ENCODE peak calls at places on chromosomes 7 and 10, in six cellular contexts. Z, B, G, O, S and X are unnamed samples.

GRCh38 chr10:122147731-122148130 is 123.4 kb upstream of the BTBD16 start:
- DNase-seq in B (no peak), G (no peak), S (no peak), Z (no peak), O (no peak), X (no peak)

GRCh38 chr7:128830231-128831177 is at the start of gene FLNC:
- DNase-seq in Z (no peak), B (peak), O (no peak), S (peak), G (peak), X (no peak)

GRCh38 chr7:66500087-66500486 is 128.6 kb upstream of the KCTD7 start:
- DNase-seq in G (no peak), B (no peak), O (no peak), Z (no peak), S (no peak), X (no peak)

GRCh38 chr7:28483868-28484267 is 71.5 kb downstream of the CREB5 start:
- DNase-seq in B (no peak), S (no peak), Z (no peak), O (no peak), G (no peak), X (no peak)

GRCh38 chr7:90238017-90238416 is 7.0 kb upstream of the CFAP69 start:
- DNase-seq in S (no peak), B (no peak), G (no peak), O (no peak), Z (no peak), X (no peak)

GRCh38 chr10:128318868-128319267 is 192.6 kb upstream of the MKI67 start:
- DNase-seq in B (no peak), S (no peak), G (no peak), O (no peak), Z (no peak), X (no peak)

GRCh38 chr10:33252794-33253203 is 81.7 kb downstream of the NRP1 start:
- DNase-seq in S (no peak), G (no peak), Z (no peak), B (no peak), O (no peak), X (no peak)

GRCh38 chr10:100828744-100829102 is 83.3 kb downstream of the PAX2 start:
- DNase-seq in O (no peak), G (no peak), S (peak), Z (no peak), B (peak), X (no peak)